ENCODE peak calls at places on chromosome 17, in six cellular contexts. O is anterior cingulate cortex, Y is fibroblast of the conjunctiva, N is Right ventricle myocardium inferior, D is NCI-H2081, R is cardiac fibroblast. V is an unnamed sample.
A peak's percentile ranks its signal among the peaks of the same experiment; 100 is the strongest.

GRCh38 chr17:43363181-43363925 is 35.4 kb upstream of the ARL4D start:
- DNase-seq in O (no peak), Y (no peak), N (no peak), D (no peak), R (no peak), V (no peak)

GRCh38 chr17:66691644-66692500 is 143.0 kb upstream of the CACNG5 start:
- DNase-seq in O (no peak), Y (peak; percentile 75), N (no peak), D (peak; percentile 75), R (peak; percentile 95), V (no peak)

GRCh38 chr17:280901-281300 is 71.7 kb downstream of the RPH3AL start:
- DNase-seq in O (no peak), Y (no peak), N (no peak), D (no peak), R (no peak), V (no peak)

GRCh38 chr17:55625516-55625915 is 97.1 kb downstream of the TMEM100 start:
- DNase-seq in O (no peak), Y (no peak), N (no peak), D (no peak), R (no peak), V (no peak)

GRCh38 chr17:1939979-1940809 is 84.9 kb downstream of the RTN4RL1 start:
- DNase-seq in O (no peak), Y (no peak), N (no peak), D (peak; percentile 55), R (no peak), V (no peak)

GRCh38 chr17:4988168-4988567 is 693 bp upstream of the CAMTA2 start:
- DNase-seq in O (no peak), Y (no peak), N (no peak), D (no peak), R (no peak), V (no peak)

GRCh38 chr17:62676231-62676943 is 48.9 kb downstream of the MRC2 start:
- DNase-seq in O (no peak), Y (no peak), N (no peak), D (no peak), R (no peak), V (no peak)

GRCh38 chr17:238964-239259 is 57.5 kb upstream of the DOC2B start:
- DNase-seq in O (no peak), Y (no peak), N (no peak), D (no peak), R (no peak), V (no peak)

GRCh38 chr17:20190605-20191004 is 181.4 kb downstream of the SPECC1 start:
- DNase-seq in O (no peak), Y (no peak), N (no peak), D (no peak), R (no peak), V (no peak)

GRCh38 chr17:67053438-67054000 is 9.2 kb downstream of the CACNG1 start:
- DNase-seq in O (no peak), Y (no peak), N (no peak), D (no peak), R (no peak), V (no peak)

GRCh38 chr17:75983501-75984181 is 4.6 kb downstream of the TEN1 start:
- DNase-seq in O (no peak), Y (peak; percentile 48), N (no peak), D (no peak), R (no peak), V (peak; percentile 19)

GRCh38 chr17:67718325-67718941 is 697 bp downstream of the NOL11 start:
- DNase-seq in O (no peak), Y (no peak), N (no peak), D (peak; percentile 49), R (peak; percentile 28), V (peak; percentile 63)

GRCh38 chr17:30234296-30234695 is 1.2 kb downstream of the SLC6A4 start:
- DNase-seq in O (no peak), Y (no peak), N (no peak), D (no peak), R (no peak), V (no peak)

GRCh38 chr17:80780381-80781187 is 211.1 kb upstream of the CHMP6 start:
- DNase-seq in O (no peak), Y (no peak), N (no peak), D (no peak), R (no peak), V (no peak)

GRCh38 chr17:75009139-75009724 is 3.2 kb upstream of the MRPL58 start:
- DNase-seq in O (no peak), Y (no peak), N (no peak), D (no peak), R (no peak), V (no peak)

GRCh38 chr17:77458202-77459017 is 317.6 kb downstream of the SEC14L1 start:
- DNase-seq in O (no peak), Y (no peak), N (no peak), D (no peak), R (no peak), V (no peak)

GRCh38 chr17:41650794-41651624 is 26.6 kb upstream of the KRT17 start:
- DNase-seq in O (no peak), Y (no peak), N (peak; percentile 59), D (no peak), R (no peak), V (no peak)

GRCh38 chr17:51850206-51850605 is 308.3 kb downstream of the CA10 start:
- DNase-seq in O (no peak), Y (no peak), N (no peak), D (no peak), R (no peak), V (no peak)

GRCh38 chr17:8122923-8123694 is 797 bp downstream of the HES7 start:
- DNase-seq in O (no peak), Y (no peak), N (no peak), D (no peak), R (peak; percentile 43), V (peak; percentile 47)

GRCh38 chr17:58747674-58748073 is 8.0 kb upstream of the PPM1E start:
- DNase-seq in O (no peak), Y (no peak), N (no peak), D (no peak), R (no peak), V (no peak)

GRCh38 chr17:80855968-80856862 is 135.4 kb upstream of the CHMP6 start:
- DNase-seq in O (no peak), Y (peak; percentile 76), N (peak; percentile 49), D (no peak), R (peak; percentile 99), V (peak; percentile 98)

GRCh38 chr17:51056813-51057510 is 63.7 kb downstream of the SPAG9 start:
- DNase-seq in O (no peak), Y (peak; percentile 68), N (no peak), D (peak; percentile 79), R (peak; percentile 87), V (peak; percentile 79)

GRCh38 chr17:83196973-83197880 is 117.8 kb downstream of the METRNL start:
- DNase-seq in O (no peak), Y (peak; percentile 54), N (peak; percentile 40), D (no peak), R (no peak), V (no peak)

GRCh38 chr17:34566873-34567272 is 12.5 kb upstream of the TMEM132E start:
- DNase-seq in O (no peak), Y (no peak), N (no peak), D (no peak), R (no peak), V (no peak)

GRCh38 chr17:81309140-81309858 is 14.2 kb upstream of the SLC38A10 start:
- DNase-seq in O (no peak), Y (no peak), N (peak; percentile 97), D (no peak), R (peak; percentile 73), V (peak; percentile 77)

GRCh38 chr17:68771867-68772515 is 170.8 kb upstream of the FAM20A start:
- DNase-seq in O (no peak), Y (peak; percentile 77), N (no peak), D (peak; percentile 46), R (peak; percentile 90), V (peak; percentile 63)

GRCh38 chr17:79944251-79944812 is 91.3 kb downstream of the TBC1D16 start:
- DNase-seq in O (no peak), Y (no peak), N (peak; percentile 40), D (no peak), R (no peak), V (no peak)

GRCh38 chr17:37706446-37706845 is 38.4 kb downstream of the HNF1B start:
- DNase-seq in O (no peak), Y (no peak), N (no peak), D (no peak), R (no peak), V (no peak)

GRCh38 chr17:8610558-8610957 is 20.0 kb downstream of the MYH10 start:
- DNase-seq in O (no peak), Y (no peak), N (no peak), D (no peak), R (no peak), V (no peak)

GRCh38 chr17:78753316-78754250 is 28.5 kb downstream of the CYTH1 start:
- DNase-seq in O (no peak), Y (no peak), N (no peak), D (no peak), R (peak; percentile 17), V (no peak)

GRCh38 chr17:70668276-70668937 is 499.1 kb downstream of the KCNJ2 start:
- DNase-seq in O (no peak), Y (no peak), N (no peak), D (peak; percentile 31), R (no peak), V (no peak)

GRCh38 chr17:39740357-39741111 is 2.8 kb downstream of the GRB7 start:
- DNase-seq in O (no peak), Y (no peak), N (no peak), D (peak; percentile 51), R (peak; percentile 79), V (peak; percentile 53)

GRCh38 chr17:45265823-45266222 is 3.9 kb upstream of the SPATA32 start:
- DNase-seq in O (no peak), Y (peak; percentile 76), N (no peak), D (no peak), R (peak; percentile 90), V (peak; percentile 95)

GRCh38 chr17:29589524-29590260 is at the start of gene GIT1:
- DNase-seq in O (no peak), Y (peak; percentile 65), N (peak; percentile 94), D (peak; percentile 81), R (peak; percentile 74), V (peak; percentile 92)

GRCh38 chr17:57422574-57423164 is 166.3 kb downstream of the MSI2 start:
- DNase-seq in O (no peak), Y (no peak), N (no peak), D (no peak), R (peak; percentile 78), V (no peak)

GRCh38 chr17:19578545-19578944 is 44.9 kb downstream of the SLC47A1 start:
- DNase-seq in O (no peak), Y (peak; percentile 9), N (no peak), D (no peak), R (no peak), V (no peak)

GRCh38 chr17:67829331-67829730 is 4.0 kb downstream of the BPTF start:
- DNase-seq in O (no peak), Y (no peak), N (no peak), D (no peak), R (no peak), V (peak; percentile 7)

GRCh38 chr17:73283841-73284282 is 22.2 kb upstream of the CPSF4L start:
- DNase-seq in O (no peak), Y (no peak), N (no peak), D (no peak), R (peak; percentile 40), V (no peak)

GRCh38 chr17:44315760-44316731 is 7.6 kb downstream of the RUNDC3A start:
- DNase-seq in O (no peak), Y (no peak), N (no peak), D (no peak), R (no peak), V (no peak)

V was measured in ACHN.